ENCODE peak calls at places on chromosomes 7 and 10, in five cellular contexts. One of them, this sample, is unnamed.

GRCh38 chr7:121555558-121555957 is 159.4 kb upstream of the FAM3C start:
- DNase-seq in fibroblast of lung: no peak
- DNase-seq in OCI-LY7: no peak
- DNase-seq in left ventricle myocardium inferior: no peak
- DNase-seq in cardiac muscle cell: no peak
- DNase-seq in this sample: no peak

GRCh38 chr10:5888843-5889623 is 660 bp downstream of the ANKRD16 start:
- DNase-seq in left ventricle myocardium inferior: peak; percentile 24
- DNase-seq in OCI-LY7: peak; percentile 65
- DNase-seq in cardiac muscle cell: peak; percentile 23
- DNase-seq in fibroblast of lung: peak; percentile 11
- DNase-seq in this sample: peak; percentile 68

GRCh38 chr7:142811154-142811737 is 40.5 kb downstream of the PRSS2 start:
- DNase-seq in OCI-LY7: peak; percentile 85
- DNase-seq in cardiac muscle cell: peak; percentile 60
- DNase-seq in left ventricle myocardium inferior: no peak
- DNase-seq in fibroblast of lung: peak; percentile 62
- DNase-seq in this sample: no peak

GRCh38 chr10:119246862-119247549 is 39.6 kb downstream of the GRK5 start:
- DNase-seq in fibroblast of lung: peak; percentile 94
- DNase-seq in OCI-LY7: no peak
- DNase-seq in left ventricle myocardium inferior: no peak
- DNase-seq in cardiac muscle cell: peak; percentile 79
- DNase-seq in this sample: no peak

GRCh38 chr7:129781856-129782256 is 170.3 kb downstream of the NRF1 start:
- DNase-seq in cardiac muscle cell: no peak
- DNase-seq in fibroblast of lung: no peak
- DNase-seq in left ventricle myocardium inferior: no peak
- DNase-seq in OCI-LY7: no peak
- DNase-seq in this sample: no peak

GRCh38 chr10:103592186-103593021 is 98.9 kb downstream of the NEURL1 start:
- DNase-seq in OCI-LY7: peak; percentile 74
- DNase-seq in fibroblast of lung: peak; percentile 32
- DNase-seq in cardiac muscle cell: peak; percentile 53
- DNase-seq in left ventricle myocardium inferior: no peak
- DNase-seq in this sample: no peak

GRCh38 chr10:22874189-22874854 is 53.5 kb upstream of the ARMC3 start:
- DNase-seq in left ventricle myocardium inferior: no peak
- DNase-seq in OCI-LY7: no peak
- DNase-seq in fibroblast of lung: no peak
- DNase-seq in cardiac muscle cell: no peak
- DNase-seq in this sample: no peak

GRCh38 chr10:1243486-1244182 is 187.4 kb downstream of the WDR37 start:
- DNase-seq in left ventricle myocardium inferior: no peak
- DNase-seq in fibroblast of lung: no peak
- DNase-seq in OCI-LY7: no peak
- DNase-seq in cardiac muscle cell: no peak
- DNase-seq in this sample: no peak

GRCh38 chr7:1144269-1144771 is 15.7 kb downstream of the ZFAND2A start:
- DNase-seq in left ventricle myocardium inferior: peak; percentile 50
- DNase-seq in cardiac muscle cell: peak; percentile 8
- DNase-seq in OCI-LY7: peak; percentile 53
- DNase-seq in fibroblast of lung: peak; percentile 23
- DNase-seq in this sample: peak; percentile 39

GRCh38 chr10:11345224-11346054 is 266.0 kb downstream of the USP6NL start:
- DNase-seq in left ventricle myocardium inferior: no peak
- DNase-seq in OCI-LY7: peak; percentile 26
- DNase-seq in cardiac muscle cell: peak; percentile 23
- DNase-seq in fibroblast of lung: no peak
- DNase-seq in this sample: peak; percentile 51

GRCh38 chr7:77651544-77652162 is 44.6 kb upstream of the RSBN1L start:
- DNase-seq in fibroblast of lung: peak; percentile 59
- DNase-seq in left ventricle myocardium inferior: no peak
- DNase-seq in cardiac muscle cell: peak; percentile 55
- DNase-seq in OCI-LY7: peak; percentile 58
- DNase-seq in this sample: no peak

GRCh38 chr7:105010538-105011523 is 3.2 kb upstream of the KMT2E start:
- DNase-seq in fibroblast of lung: peak; percentile 43
- DNase-seq in OCI-LY7: peak; percentile 44
- DNase-seq in left ventricle myocardium inferior: no peak
- DNase-seq in cardiac muscle cell: peak; percentile 50
- DNase-seq in this sample: no peak

GRCh38 chr10:96470108-96470743 is 43.5 kb downstream of the TLL2 start:
- DNase-seq in fibroblast of lung: peak; percentile 22
- DNase-seq in OCI-LY7: peak; percentile 63
- DNase-seq in cardiac muscle cell: peak; percentile 54
- DNase-seq in left ventricle myocardium inferior: no peak
- DNase-seq in this sample: peak; percentile 25

GRCh38 chr7:140702774-140703173 is 6.3 kb downstream of the NDUFB2 start:
- DNase-seq in OCI-LY7: no peak
- DNase-seq in left ventricle myocardium inferior: no peak
- DNase-seq in cardiac muscle cell: no peak
- DNase-seq in fibroblast of lung: no peak
- DNase-seq in this sample: no peak

GRCh38 chr10:29776246-29776645 is 141.5 kb upstream of the SVIL start:
- DNase-seq in OCI-LY7: no peak
- DNase-seq in left ventricle myocardium inferior: no peak
- DNase-seq in cardiac muscle cell: no peak
- DNase-seq in fibroblast of lung: no peak
- DNase-seq in this sample: no peak

GRCh38 chr7:136045992-136046391 is 68.8 kb upstream of the MTPN start:
- DNase-seq in OCI-LY7: no peak
- DNase-seq in cardiac muscle cell: no peak
- DNase-seq in fibroblast of lung: no peak
- DNase-seq in left ventricle myocardium inferior: no peak
- DNase-seq in this sample: no peak

GRCh38 chr10:78729366-78729765 is 339.4 kb upstream of the ZMIZ1 start:
- DNase-seq in OCI-LY7: no peak
- DNase-seq in left ventricle myocardium inferior: no peak
- DNase-seq in cardiac muscle cell: no peak
- DNase-seq in fibroblast of lung: no peak
- DNase-seq in this sample: no peak

GRCh38 chr7:1458676-1459511 is at the start of gene MICALL2:
- DNase-seq in left ventricle myocardium inferior: peak; percentile 78
- DNase-seq in cardiac muscle cell: peak; percentile 86
- DNase-seq in OCI-LY7: peak; percentile 19
- DNase-seq in fibroblast of lung: peak; percentile 85
- DNase-seq in this sample: peak; percentile 70

GRCh38 chr7:151133266-151133985 is 34.1 kb downstream of the GBX1 start:
- DNase-seq in OCI-LY7: no peak
- DNase-seq in fibroblast of lung: no peak
- DNase-seq in cardiac muscle cell: no peak
- DNase-seq in left ventricle myocardium inferior: peak; percentile 5
- DNase-seq in this sample: no peak

GRCh38 chr7:103989200-103989784 is at the start of gene RELN:
- DNase-seq in OCI-LY7: no peak
- DNase-seq in fibroblast of lung: peak; percentile 33
- DNase-seq in left ventricle myocardium inferior: no peak
- DNase-seq in cardiac muscle cell: peak; percentile 53
- DNase-seq in this sample: no peak

GRCh38 chr10:3955493-3955892 is 170.5 kb upstream of the KLF6 start:
- DNase-seq in OCI-LY7: no peak
- DNase-seq in cardiac muscle cell: peak; percentile 24
- DNase-seq in fibroblast of lung: no peak
- DNase-seq in left ventricle myocardium inferior: no peak
- DNase-seq in this sample: no peak

GRCh38 chr7:80770675-80771081 is 132.2 kb downstream of the CD36 start:
- DNase-seq in fibroblast of lung: no peak
- DNase-seq in cardiac muscle cell: no peak
- DNase-seq in left ventricle myocardium inferior: no peak
- DNase-seq in OCI-LY7: no peak
- DNase-seq in this sample: no peak

GRCh38 chr7:93337047-93337446 is 104.9 kb downstream of the VPS50 start:
- DNase-seq in cardiac muscle cell: no peak
- DNase-seq in left ventricle myocardium inferior: no peak
- DNase-seq in fibroblast of lung: no peak
- DNase-seq in OCI-LY7: no peak
- DNase-seq in this sample: no peak

GRCh38 chr7:33850768-33851167 is 54.6 kb upstream of the BMPER start:
- DNase-seq in left ventricle myocardium inferior: no peak
- DNase-seq in fibroblast of lung: no peak
- DNase-seq in cardiac muscle cell: no peak
- DNase-seq in OCI-LY7: no peak
- DNase-seq in this sample: no peak

GRCh38 chr7:96089511-96089910 is 232.4 kb downstream of the SLC25A13 start:
- DNase-seq in fibroblast of lung: no peak
- DNase-seq in OCI-LY7: no peak
- DNase-seq in left ventricle myocardium inferior: no peak
- DNase-seq in cardiac muscle cell: no peak
- DNase-seq in this sample: no peak

GRCh38 chr7:96093435-96093834 is 228.5 kb downstream of the SLC25A13 start:
- DNase-seq in cardiac muscle cell: peak; percentile 43
- DNase-seq in OCI-LY7: no peak
- DNase-seq in left ventricle myocardium inferior: no peak
- DNase-seq in fibroblast of lung: peak; percentile 73
- DNase-seq in this sample: no peak

GRCh38 chr7:96085953-96086352 is 235.9 kb downstream of the SLC25A13 start:
- DNase-seq in left ventricle myocardium inferior: no peak
- DNase-seq in fibroblast of lung: no peak
- DNase-seq in OCI-LY7: no peak
- DNase-seq in cardiac muscle cell: no peak
- DNase-seq in this sample: no peak

GRCh38 chr7:96088579-96088978 is 233.3 kb downstream of the SLC25A13 start:
- DNase-seq in cardiac muscle cell: no peak
- DNase-seq in fibroblast of lung: peak; percentile 18
- DNase-seq in OCI-LY7: no peak
- DNase-seq in left ventricle myocardium inferior: no peak
- DNase-seq in this sample: no peak

GRCh38 chr7:96090756-96091155 is 231.1 kb downstream of the SLC25A13 start:
- DNase-seq in fibroblast of lung: no peak
- DNase-seq in OCI-LY7: no peak
- DNase-seq in cardiac muscle cell: no peak
- DNase-seq in left ventricle myocardium inferior: no peak
- DNase-seq in this sample: no peak
- H3K4me1 ChIP-seq in fibroblast of lung: peaks cover 2% of the 10 kb centered on the region
- H3K4me1 ChIP-seq in OCI-LY7: no peaks in the 10 kb centered on the region
- H3K4me1 ChIP-seq in cardiac muscle cell: no peaks in the 10 kb centered on the region
- H3K4me1 ChIP-seq in left ventricle myocardium inferior: no peaks in the 10 kb centered on the region
- H3K4me1 ChIP-seq in this sample: no peaks in the 10 kb centered on the region

DNA sequence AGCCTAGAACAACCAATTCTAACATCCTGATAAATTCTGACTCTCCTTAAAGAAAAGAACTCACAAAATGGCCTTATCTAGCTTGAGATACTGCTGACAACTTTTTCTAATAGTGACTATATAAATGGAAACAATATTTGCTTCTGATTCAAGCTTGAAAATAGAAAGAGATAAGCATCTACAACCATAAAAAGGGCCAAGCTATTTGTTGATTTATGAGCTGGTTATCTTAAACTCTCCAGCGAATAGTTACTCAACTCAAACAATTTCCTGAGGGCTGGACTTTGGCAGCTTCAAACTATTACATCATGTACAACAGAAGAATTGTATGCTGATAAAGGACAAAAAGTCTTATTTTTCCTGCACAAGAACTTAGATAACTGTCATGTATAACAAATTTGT is 4.6 kb downstream of the USP54 start:
- DNase-seq in OCI-LY7: no peak
- DNase-seq in fibroblast of lung: peak; percentile 86
- DNase-seq in left ventricle myocardium inferior: no peak
- DNase-seq in cardiac muscle cell: peak; percentile 82
- DNase-seq in this sample: no peak
- H3K4me3 ChIP-seq in OCI-LY7: no peak overlapping the region
- H3K4me3 ChIP-seq in fibroblast of lung: no peak overlapping the region
- H3K4me3 ChIP-seq in left ventricle myocardium inferior: no peak overlapping the region
- H3K4me3 ChIP-seq in cardiac muscle cell: no peak overlapping the region
- H3K4me3 ChIP-seq in this sample: peak overlapping the region; percentile 10

DNA sequence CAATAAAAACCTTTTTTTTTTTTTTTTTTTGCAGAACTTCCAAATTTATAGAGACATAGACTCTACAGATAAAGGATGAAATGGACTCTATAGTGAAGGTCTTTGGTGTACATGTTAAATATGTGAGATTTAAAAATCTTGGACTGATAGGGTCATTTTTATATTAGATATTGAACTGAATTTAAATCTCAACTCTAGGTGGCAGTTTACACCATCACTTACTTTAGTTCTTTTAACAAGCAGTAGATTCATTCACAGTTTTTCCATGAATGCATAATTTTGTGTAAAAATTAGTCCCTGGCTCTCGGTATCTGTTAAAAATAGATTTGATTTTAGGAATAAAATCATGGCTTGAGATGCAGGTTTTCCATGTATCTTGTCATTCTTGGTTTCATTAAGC is 31.1 kb upstream of the SNX13 start:
- DNase-seq in OCI-LY7: no peak
- DNase-seq in left ventricle myocardium inferior: no peak
- DNase-seq in cardiac muscle cell: peak; percentile 48
- DNase-seq in fibroblast of lung: peak; percentile 50
- DNase-seq in this sample: no peak
- TF ChIP-seq CTCF in OCI-LY7: peak; percentile 29
- TF ChIP-seq CTCF in left ventricle myocardium inferior: peak; percentile 48
- TF ChIP-seq CTCF in cardiac muscle cell: peak; percentile 20
- TF ChIP-seq CTCF in fibroblast of lung: peak; percentile 9
- TF ChIP-seq CTCF in this sample: no peak

DNA sequence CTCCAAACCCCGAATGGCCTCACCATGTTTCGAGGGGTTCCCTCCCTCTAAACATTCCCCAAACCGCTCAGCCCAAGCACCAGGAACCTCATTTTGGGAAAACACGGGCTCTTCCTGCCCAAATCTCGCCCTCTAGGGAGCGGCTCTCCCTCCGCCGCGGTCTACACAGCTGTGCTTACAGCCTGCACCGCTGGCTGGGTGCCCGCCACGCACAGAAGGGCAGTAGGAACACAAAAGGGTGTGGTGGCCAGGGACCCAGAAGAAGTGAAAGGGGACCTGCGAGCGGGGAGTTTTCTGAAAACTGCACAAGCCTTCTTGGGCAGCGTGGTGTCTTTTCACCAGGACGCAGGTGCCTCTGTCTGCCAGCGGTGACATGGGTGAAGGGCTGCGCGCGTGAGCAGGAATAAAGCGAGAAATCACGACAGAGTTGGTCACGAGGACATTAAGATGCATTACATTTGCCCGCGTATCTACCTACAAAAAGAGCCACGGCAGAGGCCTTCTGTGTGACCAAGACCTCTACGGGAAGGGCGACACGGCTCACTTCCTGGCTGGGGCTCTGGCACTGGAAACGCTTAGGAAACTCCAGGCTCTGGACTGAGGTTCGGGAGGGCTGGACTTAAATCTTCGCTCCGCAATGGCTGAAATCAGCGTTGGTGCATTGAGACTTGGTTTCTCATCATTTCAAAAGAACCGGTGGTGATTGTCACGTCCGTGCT is 171.7 kb downstream of the LSM5 start:
- DNase-seq in fibroblast of lung: no peak
- DNase-seq in cardiac muscle cell: no peak
- DNase-seq in left ventricle myocardium inferior: peak; percentile 28
- DNase-seq in OCI-LY7: no peak
- DNase-seq in this sample: no peak
- H3K4me1 ChIP-seq in fibroblast of lung: no peaks in the 10 kb centered on the region
- H3K4me1 ChIP-seq in cardiac muscle cell: no peaks in the 10 kb centered on the region
- H3K4me1 ChIP-seq in left ventricle myocardium inferior: peaks cover 14% of the 10 kb centered on the region
- H3K4me1 ChIP-seq in OCI-LY7: no peaks in the 10 kb centered on the region
- H3K4me1 ChIP-seq in this sample: no peaks in the 10 kb centered on the region

This sample was measured in mucosa of descending colon.